ENCODE peak calls at places on chromosomes 12 and 14, in nine cellular contexts. W is hippocampal formation; H is COR-L47; V is BJ; T is stimulated activated CD8-positive, alpha-beta memory T cell treated with anti-CD3 and anti-CD28 coated beads, Interleukin-2, amount 100 ng/mL, for 1 hour; J is lower lobe of right lung; U is HT-29; B is RPMI7951; R is activated CD4-positive, alpha-beta T cell treated with anti-CD3 and anti-CD28 coated beads for 48 hours. K is an unnamed sample.

GRCh38 chr12:99110866-99111265 is 465.8 kb downstream of the APAF1 start:
- DNase-seq in B (no peak), V (no peak), J (no peak), U (no peak), R (no peak), T (no peak), H (peak; percentile 57), W (no peak), K (no peak)

GRCh38 chr14:43872752-43873655 is 634.1 kb downstream of the FSCB start:
- DNase-seq in R (no peak), B (no peak), V (no peak), H (no peak), U (no peak), T (no peak), W (no peak), J (no peak), K (no peak)

GRCh38 chr12:109582636-109583035 is 9.0 kb downstream of the MVK start:
- DNase-seq in T (no peak), R (no peak), J (peak; percentile 89), W (no peak), U (no peak), H (no peak), B (no peak), V (no peak), K (no peak)

GRCh38 chr12:79848321-79848720 is 86.6 kb downstream of the PPP1R12A start:
- DNase-seq in R (no peak), T (no peak), U (no peak), B (no peak), J (no peak), W (no peak), H (peak; percentile 28), V (no peak), K (peak; percentile 11)

GRCh38 chr12:62799126-62799736 is 135.7 kb downstream of the PPM1H start:
- DNase-seq in J (no peak), T (no peak), V (no peak), R (peak; percentile 66), H (peak; percentile 79), W (peak; percentile 13), U (peak; percentile 86), B (peak; percentile 66), K (peak; percentile 77)

GRCh38 chr12:131091976-131092691 is 138.4 kb downstream of the ADGRD1 start:
- DNase-seq in V (no peak), T (no peak), W (no peak), R (no peak), U (no peak), H (no peak), J (peak; percentile 30), B (no peak), K (no peak)

GRCh38 chr12:27083861-27084271 is 1.5 kb upstream of the C12orf71 start:
- DNase-seq in B (peak; percentile 65), T (no peak), V (peak; percentile 23), W (no peak), H (no peak), U (no peak), J (no peak), R (no peak), K (peak; percentile 67)

GRCh38 chr12:29102739-29103138 is 46.3 kb upstream of the FAR2 start:
- DNase-seq in T (no peak), W (no peak), H (no peak), R (no peak), B (no peak), U (no peak), J (no peak), V (no peak), K (no peak)

GRCh38 chr14:89366580-89367448 is 50.2 kb downstream of the FOXN3 start:
- DNase-seq in H (no peak), W (no peak), U (no peak), T (no peak), B (no peak), V (no peak), R (no peak), J (no peak), K (no peak)

GRCh38 chr12:116717466-116718457 is 20.1 kb downstream of the SPRING1 start:
- DNase-seq in H (no peak), T (no peak), J (peak; percentile 55), R (no peak), U (no peak), B (peak; percentile 82), V (no peak), W (peak; percentile 51), K (peak; percentile 77)

GRCh38 chr14:69012251-69012953 is 33.3 kb upstream of the ACTN1 start:
- DNase-seq in J (no peak), B (no peak), V (no peak), U (no peak), W (no peak), H (no peak), T (no peak), R (no peak), K (no peak)

GRCh38 chr14:61877050-61877390 is 114.8 kb downstream of the SNAPC1 start:
- DNase-seq in W (no peak), B (no peak), V (no peak), H (peak; percentile 82), T (no peak), U (no peak), J (no peak), R (no peak), K (no peak)

GRCh38 chr12:112841891-112842290 is 50.3 kb downstream of the RPH3A start:
- DNase-seq in R (no peak), W (no peak), V (no peak), U (no peak), J (no peak), T (no peak), H (no peak), B (peak; percentile 53), K (peak; percentile 32)

GRCh38 chr14:101719708-101720107 is 41.8 kb upstream of the PPP2R5C start:
- DNase-seq in W (no peak), R (no peak), B (no peak), J (no peak), H (no peak), T (no peak), V (no peak), U (no peak), K (no peak)

GRCh38 chr12:89827592-89827991 is 119.0 kb upstream of the ATP2B1 start:
- DNase-seq in V (no peak), H (no peak), R (no peak), B (no peak), T (no peak), U (no peak), J (no peak), W (no peak), K (no peak)

GRCh38 chr12:70543444-70543843 is 93.8 kb downstream of the PTPRB start:
- DNase-seq in U (peak; percentile 37), J (no peak), T (no peak), H (no peak), B (peak; percentile 87), R (no peak), V (peak; percentile 76), W (no peak), K (peak; percentile 89)

GRCh38 chr12:132109741-132110140 is 34.4 kb downstream of the DDX51 start:
- DNase-seq in R (no peak), U (no peak), T (no peak), V (no peak), J (no peak), W (no peak), B (no peak), H (no peak), K (no peak)

GRCh38 chr12:96063046-96063445 is 27.7 kb upstream of the LTA4H start:
- DNase-seq in B (peak; percentile 26), V (no peak), H (peak; percentile 33), R (no peak), W (no peak), J (no peak), T (no peak), U (no peak), K (peak; percentile 39)

GRCh38 chr12:123991402-123991951 is 18.5 kb downstream of the ZNF664 start:
- DNase-seq in W (no peak), H (no peak), R (no peak), B (no peak), J (no peak), U (no peak), T (no peak), V (no peak), K (no peak)

GRCh38 chr14:21987937-21988336 is 314.3 kb upstream of the OR4E1 start:
- DNase-seq in B (peak; percentile 36), V (no peak), U (peak; percentile 50), J (no peak), R (peak; percentile 8), T (no peak), H (no peak), W (no peak), K (peak; percentile 3)

GRCh38 chr14:29215853-29216252 is 449.3 kb downstream of the FOXG1 start:
- DNase-seq in U (no peak), R (no peak), V (no peak), J (no peak), W (no peak), H (peak; percentile 81), T (no peak), B (no peak), K (no peak)

GRCh38 chr12:4957781-4958180 is 48.1 kb downstream of the KCNA1 start:
- DNase-seq in R (no peak), H (no peak), V (no peak), B (no peak), J (no peak), U (no peak), T (no peak), W (no peak), K (no peak)

GRCh38 chr12:124754949-124755800 is 108.5 kb downstream of the SCARB1 start:
- DNase-seq in T (no peak), H (no peak), B (peak; percentile 98), V (peak; percentile 88), R (no peak), W (peak; percentile 84), J (peak; percentile 94), U (no peak), K (peak; percentile 87)

GRCh38 chr12:132269266-132269968 is 60.0 kb downstream of the GALNT9 start:
- DNase-seq in T (no peak), V (no peak), J (no peak), H (no peak), W (no peak), R (no peak), U (no peak), B (no peak), K (no peak)

GRCh38 chr14:104721704-104722431 is 2.2 kb upstream of the ADSS1 start:
- DNase-seq in J (no peak), W (no peak), B (peak; percentile 32), H (no peak), R (no peak), V (no peak), T (no peak), U (no peak), K (no peak)

GRCh38 chr14:99562848-99563748 is 40.9 kb downstream of the CCDC85C start:
- DNase-seq in H (peak; percentile 93), R (no peak), W (peak; percentile 76), J (peak; percentile 91), T (no peak), U (peak; percentile 84), B (no peak), V (no peak), K (peak; percentile 84)

GRCh38 chr12:79661629-79662028 is 29.1 kb downstream of the PAWR start:
- DNase-seq in B (peak; percentile 6), V (no peak), T (no peak), W (no peak), J (no peak), R (no peak), H (no peak), U (no peak), K (peak; percentile 39)

GRCh38 chr14:60195179-60195810 is 30.1 kb upstream of the DHRS7 start:
- DNase-seq in R (no peak), J (no peak), H (peak; percentile 36), W (no peak), B (no peak), V (no peak), U (no peak), T (no peak), K (no peak)

GRCh38 chr12:12985817-12986408 is 14.2 kb downstream of the HEBP1 start:
- DNase-seq in J (no peak), T (no peak), V (no peak), W (no peak), B (peak; percentile 6), R (peak; percentile 44), H (no peak), U (peak; percentile 50), K (peak; percentile 20)